ENCODE peak calls at places on chromosome 19, in six cellular contexts. E, M, W, X, N and I are unnamed samples.

GRCh38 chr19:27742041-27742440 is 1470.9 kb downstream of the UQCRFS1 start:
- DNase-seq in X (peak), E (no peak), N (no peak), W (no peak), M (peak), I (peak)

GRCh38 chr19:3995619-3996018 is 10.4 kb upstream of the EEF2 start:
- DNase-seq in W (no peak), E (no peak), M (no peak), X (no peak), N (no peak), I (no peak)

GRCh38 chr19:5803752-5804515 is 933 bp upstream of the NRTN start:
- DNase-seq in E (peak), N (peak), W (peak), M (no peak), X (peak), I (no peak)

GRCh38 chr19:39077323-39077722 is 6.8 kb upstream of the ACP7 start:
- DNase-seq in W (no peak), X (no peak), E (no peak), N (no peak), M (no peak), I (no peak)

GRCh38 chr19:40407714-40408600 is 5.2 kb downstream of the PRX start:
- DNase-seq in N (no peak), E (no peak), M (no peak), X (no peak), W (no peak), I (no peak)

GRCh38 chr19:46412034-46412982 is 1.1 kb downstream of the CCDC8 start:
- DNase-seq in E (no peak), W (no peak), X (no peak), N (no peak), M (no peak), I (no peak)

GRCh38 chr19:42229263-42229854 is 9.2 kb downstream of the ZNF526 start:
- DNase-seq in X (no peak), M (no peak), W (no peak), N (no peak), E (no peak), I (no peak)

GRCh38 chr19:3725640-3726310 is 17.6 kb downstream of the TJP3 start:
- DNase-seq in X (no peak), W (no peak), M (no peak), N (no peak), E (no peak), I (no peak)

GRCh38 chr19:4539697-4540581 is at the start of gene LRG1:
- DNase-seq in M (no peak), N (no peak), X (no peak), E (no peak), W (peak), I (no peak)

GRCh38 chr19:11868188-11868587 is 19.4 kb upstream of the ZNF69 start:
- DNase-seq in E (no peak), N (no peak), M (no peak), W (no peak), X (no peak), I (no peak)

GRCh38 chr19:55656552-55656951 is 1.7 kb downstream of the U2AF2 start:
- DNase-seq in E (no peak), N (no peak), W (no peak), M (no peak), X (no peak), I (no peak)

GRCh38 chr19:38293281-38293680 is 10.8 kb upstream of the C19orf33 start:
- DNase-seq in E (no peak), W (no peak), N (no peak), M (no peak), X (no peak), I (no peak)

GRCh38 chr19:38559428-38560401 is 58.0 kb downstream of the MAP4K1 start:
- DNase-seq in N (no peak), W (peak), X (peak), E (no peak), M (no peak), I (peak)

GRCh38 chr19:11479090-11479469 is 1.8 kb downstream of the ELAVL3 start:
- DNase-seq in W (no peak), E (no peak), X (no peak), M (no peak), N (no peak), I (no peak)

GRCh38 chr19:46898731-46899130 is 37.9 kb downstream of the ARHGAP35 start:
- DNase-seq in N (no peak), M (no peak), X (peak), E (no peak), W (no peak), I (no peak)

GRCh38 chr19:6127716-6128335 is 7.6 kb upstream of the ACSBG2 start:
- DNase-seq in E (no peak), N (no peak), X (no peak), W (no peak), M (no peak), I (no peak)

GRCh38 chr19:47542030-47542475 is 27.2 kb upstream of the NAPA start:
- DNase-seq in W (no peak), E (peak), X (no peak), N (no peak), M (no peak), I (no peak)

GRCh38 chr19:48415395-48415794 is 21.9 kb downstream of the GRIN2D start:
- DNase-seq in E (peak), W (peak), X (peak), N (peak), M (no peak), I (no peak)

GRCh38 chr19:33177417-33177976 is 16.6 kb upstream of the LRP3 start:
- DNase-seq in E (no peak), N (peak), X (no peak), M (no peak), W (no peak), I (no peak)

GRCh38 chr19:18599485-18599884 is 7.1 kb downstream of the CRLF1 start:
- DNase-seq in X (no peak), M (no peak), N (no peak), W (no peak), E (no peak), I (no peak)

GRCh38 chr19:32651729-32652140 is 23.2 kb downstream of the ANKRD27 start:
- DNase-seq in E (peak), N (no peak), W (no peak), M (no peak), X (no peak), I (no peak)

GRCh38 chr19:51364200-51365106 is 1.7 kb downstream of the ETFB start:
- DNase-seq in E (no peak), X (no peak), N (peak), M (no peak), W (no peak), I (no peak)

GRCh38 chr19:31529121-31529520 is 179.9 kb upstream of the TSHZ3 start:
- DNase-seq in M (no peak), N (no peak), X (no peak), W (no peak), E (no peak), I (no peak)

GRCh38 chr19:41306394-41306793 is 3.6 kb upstream of the CCDC97 start:
- DNase-seq in E (no peak), M (no peak), N (no peak), W (no peak), X (no peak), I (no peak)

GRCh38 chr19:32652893-32653625 is 21.9 kb downstream of the ANKRD27 start:
- DNase-seq in W (no peak), M (no peak), E (peak), X (peak), N (no peak), I (no peak)

GRCh38 chr19:48365602-48366001 is 1.4 kb downstream of the SYNGR4 start:
- DNase-seq in W (peak), E (no peak), N (no peak), M (no peak), X (no peak), I (no peak)

GRCh38 chr19:38394488-38394887 is 6.0 kb downstream of the SPRED3 start:
- DNase-seq in W (peak), E (no peak), N (no peak), M (no peak), X (no peak), I (no peak)

GRCh38 chr19:6534451-6535093 is 3.7 kb downstream of the TNFSF9 start:
- DNase-seq in N (no peak), E (no peak), M (no peak), W (peak), X (no peak), I (no peak)

GRCh38 chr19:30555075-30555787 is 183.0 kb downstream of the ZNF536 start:
- DNase-seq in W (peak), M (no peak), X (no peak), E (no peak), N (no peak), I (no peak)

DNA sequence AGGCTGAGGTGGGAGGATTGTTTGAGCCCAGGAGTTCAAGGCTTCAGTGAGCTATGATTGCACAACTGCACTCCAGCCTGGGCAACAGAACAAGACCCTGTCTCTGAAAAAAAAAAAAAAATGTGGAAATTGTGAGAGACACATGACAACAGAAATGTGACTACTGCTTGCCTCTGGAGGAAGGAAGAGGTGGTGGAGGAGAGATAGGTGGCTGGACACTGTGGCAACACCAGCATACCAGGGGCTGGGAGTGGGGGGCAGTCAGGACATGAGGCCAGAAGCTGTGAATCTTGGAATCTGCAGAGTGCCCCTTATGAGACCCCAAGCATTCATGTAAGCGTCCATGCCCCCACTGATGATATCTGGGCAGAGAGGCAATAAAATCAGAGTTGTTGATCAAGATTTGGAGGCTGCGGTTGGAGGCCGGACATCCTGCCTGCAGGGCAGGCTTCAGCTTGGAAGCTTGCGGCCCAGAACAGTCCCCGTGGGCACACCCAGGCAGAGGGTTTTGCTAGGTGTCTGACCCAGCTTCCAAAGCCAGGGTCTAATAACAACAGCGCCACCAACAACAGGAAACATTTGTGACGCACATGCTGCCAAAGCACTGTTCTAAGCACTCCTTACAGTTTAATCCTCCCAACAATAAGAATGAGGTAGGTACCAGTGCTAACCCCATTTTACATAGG is 16.9 kb downstream of the FAM187B start:
- DNase-seq in N (no peak), E (peak), M (peak), W (peak), X (no peak), I (no peak)
- H3K27ac ChIP-seq in N (no peak), E (peak), M (peak), W (peak), X (no peak), I (no peak)

GRCh38 chr19:7855426-7856276 is 18.5 kb downstream of the PRR36 start:
- DNase-seq in M (no peak), X (no peak), N (no peak), W (no peak), E (no peak), I (no peak)
- H3K27ac ChIP-seq in M (no peak), X (no peak), N (no peak), W (no peak), E (no peak), I (no peak)

GRCh38 chr19:49807888-49808675 is 5.0 kb downstream of the FUZ start:
- DNase-seq in W (peak), X (no peak), N (no peak), E (no peak), M (no peak), I (no peak)

GRCh38 chr19:49808762-49809154 is 4.3 kb downstream of the FUZ start:
- DNase-seq in M (peak), E (peak), N (peak), X (peak), W (peak), I (no peak)

GRCh38 chr19:49809155-49809986 is 3.7 kb downstream of the FUZ start:
- DNase-seq in E (peak), N (peak), X (peak), M (peak), W (peak), I (no peak)

GRCh38 chr19:49811328-49811727 is 1.8 kb downstream of the FUZ start:
- DNase-seq in N (peak), W (no peak), M (no peak), E (no peak), X (no peak), I (no peak)

DNA sequence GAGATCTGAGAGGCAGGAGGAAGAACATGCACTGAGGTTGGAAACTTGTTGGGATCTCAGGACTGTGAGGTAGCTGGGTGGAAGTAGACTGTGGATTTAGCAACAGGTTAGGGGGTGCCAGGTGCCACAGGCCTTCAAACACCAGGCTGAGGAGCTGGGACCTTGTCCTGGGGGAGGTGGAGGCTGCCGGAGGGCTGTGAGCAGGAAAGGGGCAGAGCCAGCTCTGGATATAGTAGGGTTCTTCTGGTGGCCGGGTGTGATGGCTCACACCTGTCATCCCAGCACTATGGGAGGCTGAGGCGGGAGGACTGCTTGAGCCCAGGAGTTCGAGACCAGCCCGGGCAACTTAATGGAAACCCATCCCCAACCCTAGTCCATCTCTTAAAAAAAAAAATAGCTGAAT is 3.1 kb downstream of the FUZ start:
- DNase-seq in M (no peak), X (no peak), N (no peak), W (no peak), E (no peak), I (no peak)
- H3K27ac ChIP-seq in M (peak), X (no peak), N (no peak), W (peak), E (peak), I (no peak)

GRCh38 chr19:21322528-21322927 is 6.7 kb downstream of the ZNF708 start:
- DNase-seq in X (peak), M (no peak), W (no peak), E (peak), N (no peak), I (no peak)
- H3K27ac ChIP-seq in X (peak), M (no peak), W (no peak), E (peak), N (no peak), I (peak)

DNA sequence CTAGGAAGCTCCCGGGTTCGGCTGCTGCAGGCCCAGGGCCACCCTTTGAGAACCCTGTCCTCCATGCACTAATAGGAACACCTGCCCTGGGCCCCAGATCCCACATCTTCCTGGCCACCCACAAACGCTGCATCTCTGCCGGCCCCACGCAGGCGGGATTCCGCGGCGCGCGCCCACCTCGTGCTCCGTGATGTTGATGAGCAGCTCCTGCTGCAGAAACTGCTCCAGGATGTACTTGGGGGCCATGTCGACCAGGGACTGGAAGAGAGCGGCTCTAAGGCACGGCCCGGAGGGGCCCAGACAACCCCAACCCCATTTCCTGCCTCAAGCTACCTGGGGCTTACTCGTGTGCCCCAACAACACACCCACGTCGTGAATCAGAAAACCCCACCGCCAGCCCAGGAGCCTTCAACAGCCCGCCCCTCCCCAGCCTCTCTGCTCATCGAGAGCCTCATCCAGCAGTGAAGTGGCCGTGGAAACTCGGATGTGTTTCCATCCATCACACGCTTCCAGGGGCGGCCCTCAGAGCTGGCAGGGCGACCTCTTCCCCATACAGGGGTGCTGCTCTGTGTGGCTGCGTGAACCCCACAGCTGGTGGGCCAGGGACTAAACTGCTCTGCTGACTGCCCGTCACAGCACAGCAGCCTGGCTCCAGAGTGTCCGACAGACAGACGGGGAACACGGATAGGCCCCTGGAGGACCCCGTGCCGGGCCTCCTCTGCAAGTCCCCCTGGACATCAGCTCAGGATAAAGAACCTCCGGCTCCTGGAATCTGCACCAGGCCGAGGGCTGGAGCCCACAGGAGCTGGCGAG is 4.2 kb downstream of the POLR2E start:
- DNase-seq in M (no peak), N (no peak), W (no peak), E (no peak), X (no peak), I (no peak)
- H3K27ac ChIP-seq in M (no peak), N (no peak), W (peak), E (no peak), X (no peak), I (no peak)

GRCh38 chr19:54390942-54391577 is 24.2 kb upstream of the TTYH1 start:
- DNase-seq in X (peak), N (peak), E (no peak), W (no peak), M (no peak), I (no peak)

GRCh38 chr19:54388001-54388802 is 23.5 kb upstream of the LAIR1 start:
- DNase-seq in N (no peak), E (no peak), M (no peak), X (no peak), W (peak), I (no peak)

GRCh38 chr19:54391589-54392061 is 23.6 kb upstream of the TTYH1 start:
- DNase-seq in N (peak), W (no peak), E (no peak), X (no peak), M (no peak), I (no peak)

GRCh38 chr19:54388803-54389144 is 24.0 kb upstream of the LAIR1 start:
- DNase-seq in E (no peak), M (no peak), X (no peak), N (no peak), W (no peak), I (no peak)

DNA sequence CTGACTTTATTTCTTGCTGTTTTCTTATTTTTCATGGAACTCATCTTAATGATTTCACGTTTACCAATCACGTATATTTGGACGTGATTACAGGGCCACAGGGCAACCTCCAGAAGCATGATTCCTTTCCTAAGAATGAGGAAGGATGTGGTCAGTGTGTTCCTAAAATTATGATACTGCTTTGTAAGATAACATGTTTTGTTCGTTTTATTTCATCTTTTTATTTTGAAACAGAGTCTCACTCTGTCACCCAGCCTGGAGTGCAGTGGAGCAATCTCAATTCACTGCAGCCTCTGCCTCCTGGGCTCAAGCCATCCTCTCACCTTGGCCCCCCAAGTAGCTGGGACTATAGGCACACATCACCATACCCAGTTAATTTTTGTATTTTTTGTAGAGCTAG is 24.8 kb upstream of the LAIR1 start:
- DNase-seq in N (no peak), W (no peak), E (no peak), X (no peak), M (no peak), I (no peak)
- H3K27ac ChIP-seq in N (no peak), W (peak), E (no peak), X (no peak), M (no peak), I (no peak)

GRCh38 chr19:54173951-54174817 is 1.2 kb upstream of the TMC4 start:
- DNase-seq in E (no peak), N (peak), X (no peak), M (no peak), W (no peak), I (no peak)
- H3K27ac ChIP-seq in E (no peak), N (no peak), X (no peak), M (no peak), W (no peak), I (no peak)

GRCh38 chr19:2167896-2168618 is 4.3 kb downstream of the DOT1L start:
- DNase-seq in X (peak), E (peak), N (peak), W (peak), M (peak), I (no peak)
- H3K27ac ChIP-seq in X (peak), E (peak), N (peak), W (peak), M (peak), I (peak)